ENCODE peak calls at places on chromosomes 6 and 20, in eight cellular contexts. C is SK-N-SH; V is CD4-positive, alpha-beta T cell; R is MCF 10A; O is fibroblast of pulmonary artery; D is GM12865; X is esophagus squamous epithelium; U is activated B cell treated with CpG ODN at 0.5 μM for 24 hours. N is an unnamed sample.

GRCh38 chr6:169427856-169428255 is 174.2 kb upstream of the THBS2 start:
- DNase-seq in V (no peak), X (no peak), D (no peak), U (no peak), C (no peak), R (no peak), O (peak), N (no peak)

GRCh38 chr20:63096681-63097335 is 90.0 kb upstream of the BHLHE23 start:
- DNase-seq in V (no peak), X (no peak), O (no peak), D (no peak), U (no peak), R (no peak), C (no peak), N (no peak)

GRCh38 chr20:31562241-31562640 is 42.8 kb upstream of the ID1 start:
- DNase-seq in R (no peak), U (no peak), C (no peak), V (no peak), X (no peak), O (no peak), D (no peak), N (no peak)

GRCh38 chr6:117354671-117355070 is 71.1 kb downstream of the ROS1 start:
- DNase-seq in D (no peak), X (no peak), U (no peak), R (no peak), V (no peak), C (no peak), O (no peak), N (no peak)

GRCh38 chr20:59253779-59254319 is 46.6 kb upstream of the EDN3 start:
- DNase-seq in U (no peak), O (no peak), X (no peak), V (no peak), C (peak), R (peak), D (no peak), N (no peak)

GRCh38 chr6:37060195-37060559 is 54.7 kb downstream of the FGD2 start:
- DNase-seq in R (no peak), D (no peak), U (no peak), V (no peak), O (peak), X (no peak), C (no peak), N (no peak)

GRCh38 chr6:111806561-111807497 is 66.4 kb downstream of the FYN start:
- DNase-seq in X (no peak), O (no peak), R (no peak), C (no peak), U (no peak), D (no peak), V (no peak), N (no peak)

GRCh38 chr20:35979528-35979927 is 11.1 kb downstream of the CNBD2 start:
- DNase-seq in C (no peak), D (no peak), U (no peak), O (no peak), R (no peak), V (no peak), X (no peak), N (no peak)

GRCh38 chr6:37654727-37655500 is 42.8 kb downstream of the MDGA1 start:
- DNase-seq in D (no peak), U (no peak), V (no peak), R (no peak), O (no peak), C (no peak), X (no peak), N (no peak)

GRCh38 chr20:63314566-63315239 is 21.7 kb downstream of the COL20A1 start:
- DNase-seq in V (no peak), D (no peak), C (no peak), X (no peak), O (no peak), R (no peak), U (no peak), N (no peak)

GRCh38 chr6:101761124-101761601 is 367.7 kb downstream of the GRIK2 start:
- DNase-seq in R (peak), O (peak), D (no peak), C (no peak), X (no peak), V (no peak), U (no peak), N (peak)

GRCh38 chr6:1474205-1474604 is 84.8 kb downstream of the FOXF2 start:
- DNase-seq in X (no peak), V (no peak), D (no peak), U (no peak), O (no peak), C (no peak), R (no peak), N (no peak)

GRCh38 chr6:142322066-142322465 is 20.3 kb downstream of the ADGRG6 start:
- DNase-seq in O (no peak), D (no peak), C (no peak), X (no peak), V (no peak), R (no peak), U (no peak), N (no peak)

GRCh38 chr20:63752411-63753101 is 13.0 kb downstream of the SLC2A4RG start:
- DNase-seq in V (no peak), U (no peak), X (no peak), D (no peak), R (no peak), C (peak), O (no peak), N (no peak)

GRCh38 chr6:159415540-159415939 is 246.3 kb downstream of the FNDC1 start:
- DNase-seq in U (no peak), D (no peak), X (no peak), C (no peak), V (no peak), O (no peak), R (no peak), N (no peak)

GRCh38 chr20:6231551-6231950 is 108.7 kb upstream of the FERMT1 start:
- DNase-seq in R (peak), D (no peak), V (no peak), U (no peak), X (no peak), C (no peak), O (peak), N (no peak)

GRCh38 chr6:41505084-41506049 is 40.8 kb upstream of the FOXP4 start:
- DNase-seq in U (peak), D (peak), R (no peak), C (peak), O (peak), V (no peak), X (no peak), N (peak)

GRCh38 chr6:165847407-165848098 is 184.5 kb upstream of the PDE10A start:
- DNase-seq in R (no peak), U (no peak), V (no peak), O (peak), X (no peak), C (no peak), D (no peak), N (no peak)

GRCh38 chr6:125083684-125083990 is 69.9 kb upstream of the TPD52L1 start:
- DNase-seq in O (no peak), D (no peak), U (no peak), R (no peak), V (no peak), X (no peak), C (no peak), N (no peak)

GRCh38 chr6:128657181-128657580 is 136.8 kb upstream of the PTPRK start:
- DNase-seq in D (peak), V (no peak), U (no peak), C (no peak), R (no peak), O (no peak), X (no peak), N (no peak)

GRCh38 chr20:48706116-48706656 is 121.6 kb downstream of the PREX1 start:
- DNase-seq in R (no peak), X (no peak), V (no peak), O (peak), C (no peak), U (no peak), D (no peak), N (no peak)

GRCh38 chr20:60116128-60116909 is 158.1 kb downstream of the CDH26 start:
- DNase-seq in C (no peak), X (no peak), O (no peak), D (no peak), V (no peak), R (no peak), U (no peak), N (no peak)

GRCh38 chr6:54846857-54847721 is 518 bp downstream of the FAM83B start:
- DNase-seq in V (no peak), U (no peak), O (no peak), D (no peak), C (no peak), X (no peak), R (no peak), N (no peak)

GRCh38 chr20:9609892-9610502 is 95.6 kb downstream of the LAMP5 start:
- DNase-seq in V (peak), C (peak), R (peak), D (peak), X (no peak), O (peak), U (no peak), N (peak)
- TF ChIP-seq CTCF in V (peak), C (peak), R (peak), D (peak), X (peak), O (peak), U (no peak), N (peak)

GRCh38 chr6:156771047-156771446 is 6.1 kb upstream of the ARID1B start:
- DNase-seq in U (no peak), O (no peak), X (no peak), D (no peak), R (no peak), C (no peak), V (no peak), N (no peak)

GRCh38 chr6:156771761-156772160 is 5.4 kb upstream of the ARID1B start:
- DNase-seq in V (no peak), X (no peak), O (no peak), C (no peak), D (no peak), U (no peak), R (no peak), N (no peak)

GRCh38 chr6:156762547-156762946 is 14.6 kb upstream of the ARID1B start:
- DNase-seq in U (no peak), V (no peak), D (no peak), X (no peak), O (no peak), C (no peak), R (peak), N (no peak)

GRCh38 chr6:156765117-156765516 is 12.1 kb upstream of the ARID1B start:
- DNase-seq in R (no peak), D (no peak), X (no peak), V (no peak), U (no peak), C (no peak), O (no peak), N (no peak)

GRCh38 chr6:156767603-156768467 is 9.3 kb upstream of the ARID1B start:
- DNase-seq in O (no peak), C (no peak), R (no peak), V (no peak), D (peak), U (no peak), X (no peak), N (no peak)
- TF ChIP-seq CTCF in O (no peak), C (no peak), R (no peak), V (no peak), D (no peak), U (no peak), X (no peak), N (no peak)

GRCh38 chr6:188821-189655 is 103.2 kb upstream of the DUSP22 start:
- DNase-seq in O (peak), U (peak), C (peak), D (peak), V (peak), R (peak), X (peak), N (no peak)

GRCh38 chr6:189676-190075 is 102.6 kb upstream of the DUSP22 start:
- DNase-seq in X (no peak), U (no peak), C (no peak), D (peak), V (no peak), O (no peak), R (no peak), N (no peak)

GRCh38 chr6:192313-192664 is 100.0 kb upstream of the DUSP22 start:
- DNase-seq in O (no peak), V (no peak), C (no peak), U (no peak), X (no peak), R (no peak), D (no peak), N (no peak)

GRCh38 chr6:191487-192312 is 100.6 kb upstream of the DUSP22 start:
- DNase-seq in X (no peak), O (no peak), R (no peak), U (no peak), D (no peak), C (no peak), V (no peak), N (no peak)

GRCh38 chr6:190596-191395 is 101.5 kb upstream of the DUSP22 start:
- DNase-seq in D (peak), C (no peak), R (peak), X (no peak), O (no peak), U (no peak), V (no peak), N (no peak)
- TF ChIP-seq CTCF in D (peak), C (no peak), R (no peak), X (no peak), O (no peak), U (no peak), V (no peak), N (no peak)

GRCh38 chr6:55913213-55914195 is 38.1 kb upstream of the BMP5 start:
- DNase-seq in U (no peak), O (peak), R (peak), D (peak), V (no peak), X (no peak), C (no peak), N (no peak)
- TF ChIP-seq CTCF in U (no peak), O (no peak), R (no peak), D (no peak), V (no peak), X (no peak), C (no peak), N (no peak)

DNA sequence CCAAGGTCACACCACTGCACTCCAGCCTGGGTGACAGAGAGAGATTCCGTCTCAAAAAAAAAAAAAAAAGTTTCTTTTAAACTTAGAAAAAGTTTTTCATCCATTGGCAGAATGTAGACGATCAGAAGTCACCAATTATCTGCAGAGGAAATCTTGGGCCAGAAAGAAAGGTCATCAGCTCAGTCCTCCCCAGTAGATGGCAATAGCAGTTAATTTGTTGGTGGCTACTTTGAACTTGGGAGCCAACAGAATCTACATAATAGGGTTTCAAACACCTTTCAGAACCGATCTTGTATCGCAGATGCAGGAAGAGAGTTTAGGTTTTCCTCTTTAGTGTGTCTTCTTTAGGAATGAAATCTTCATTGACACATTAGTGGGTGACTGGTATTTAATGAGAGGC is 41.7 kb downstream of the LBP start:
- DNase-seq in R (peak), V (no peak), D (no peak), C (no peak), X (no peak), O (no peak), U (no peak), N (no peak)
- TF ChIP-seq CTCF in R (no peak), V (no peak), D (no peak), C (peak), X (no peak), O (no peak), U (no peak), N (no peak)

N was measured in BJ.